ENCODE peak calls at places on chromosomes 1 and 21, in six cellular contexts. U is PC-3, I is PC-9, W is hepatocyte, F is OCI-LY7, P is GM23248. N is an unnamed sample. For H3K9me2, the result is how much of the 10 kb centered on the place peaks cover.

GRCh38 chr1:12078938-12079861 is 16.1 kb downstream of the TNFRSF8 start:
- DNase-seq in U (peak), I (no peak), W (peak), F (peak), P (peak), N (peak)

GRCh38 chr1:84887261-84887934 is 5.6 kb downstream of the LPAR3 start:
- DNase-seq in U (peak), I (peak), W (no peak), F (no peak), P (peak), N (no peak)

GRCh38 chr1:110490791-110491451 is 28.1 kb downstream of the KCNA10 start:
- DNase-seq in U (no peak), I (no peak), W (no peak), F (no peak), P (no peak), N (no peak)

GRCh38 chr1:119139393-119139792 is 1.1 kb downstream of the WARS2 start:
- DNase-seq in U (no peak), I (no peak), W (peak), F (peak), P (no peak), N (peak)

GRCh38 chr1:217453816-217454215 is 177.1 kb downstream of the GPATCH2 start:
- DNase-seq in U (no peak), I (no peak), W (no peak), F (no peak), P (no peak), N (peak)

GRCh38 chr1:8751984-8752383 is 65.5 kb downstream of the RERE start:
- DNase-seq in U (no peak), I (no peak), W (no peak), F (no peak), P (no peak), N (no peak)

GRCh38 chr1:211639500-211640361 is 35.7 kb downstream of the NEK2 start:
- DNase-seq in U (peak), I (peak), W (peak), F (no peak), P (peak), N (no peak)

GRCh38 chr21:42503711-42504110 is 7.7 kb upstream of the RSPH1 start:
- DNase-seq in U (no peak), I (no peak), W (no peak), F (no peak), P (no peak), N (no peak)

GRCh38 chr1:231879296-231879695 is 252.7 kb downstream of the DISC1 start:
- DNase-seq in U (no peak), I (no peak), W (no peak), F (no peak), P (no peak), N (no peak)

GRCh38 chr1:246794261-246795093 is 70.3 kb downstream of the SCCPDH start:
- DNase-seq in U (peak), I (peak), W (no peak), F (no peak), P (peak), N (no peak)

GRCh38 chr1:37763791-37764741 is 854 bp downstream of the EPHA10 start:
- DNase-seq in U (no peak), I (no peak), W (peak), F (peak), P (peak), N (peak)

GRCh38 chr1:51518033-51518729 is 885 bp downstream of the EPS15 start:
- DNase-seq in U (peak), I (peak), W (peak), F (peak), P (peak), N (peak)

GRCh38 chr1:6124746-6125365 is 55.3 kb downstream of the CHD5 start:
- DNase-seq in U (no peak), I (no peak), W (no peak), F (no peak), P (no peak), N (no peak)

GRCh38 chr1:87473203-87473661 is 144.6 kb downstream of the LMO4 start:
- DNase-seq in U (peak), I (peak), W (peak), F (no peak), P (peak), N (peak)

GRCh38 chr1:76868916-76869315 is 1.6 kb downstream of the ST6GALNAC5 start:
- DNase-seq in U (no peak), I (no peak), W (peak), F (no peak), P (peak), N (peak)

GRCh38 chr1:11067716-11068495 is 8.1 kb upstream of the SRM start:
- DNase-seq in U (no peak), I (no peak), W (no peak), F (no peak), P (no peak), N (no peak)

GRCh38 chr1:26677306-26678115 is 18.3 kb upstream of the ARID1A start:
- DNase-seq in U (peak), I (peak), W (peak), F (peak), P (peak), N (peak)

GRCh38 chr1:22157359-22157966 is 14.6 kb upstream of the WNT4 start:
- DNase-seq in U (no peak), I (no peak), W (no peak), F (no peak), P (no peak), N (no peak)

GRCh38 chr1:22154626-22155025 is 11.7 kb upstream of the WNT4 start:
- DNase-seq in U (no peak), I (no peak), W (no peak), F (no peak), P (no peak), N (no peak)

GRCh38 chr1:22153653-22154052 is 10.8 kb upstream of the WNT4 start:
- DNase-seq in U (no peak), I (no peak), W (no peak), F (no peak), P (no peak), N (no peak)

GRCh38 chr1:22154063-22154462 is 11.2 kb upstream of the WNT4 start:
- DNase-seq in U (no peak), I (no peak), W (no peak), F (no peak), P (no peak), N (no peak)

GRCh38 chr1:22155517-22155916 is 12.6 kb upstream of the WNT4 start:
- DNase-seq in U (no peak), I (no peak), W (no peak), F (no peak), P (no peak), N (no peak)
- H3K9me2 ChIP-seq in U (under half), I (under half), W (under half), F (under half), P (under half), N (under half)

DNA sequence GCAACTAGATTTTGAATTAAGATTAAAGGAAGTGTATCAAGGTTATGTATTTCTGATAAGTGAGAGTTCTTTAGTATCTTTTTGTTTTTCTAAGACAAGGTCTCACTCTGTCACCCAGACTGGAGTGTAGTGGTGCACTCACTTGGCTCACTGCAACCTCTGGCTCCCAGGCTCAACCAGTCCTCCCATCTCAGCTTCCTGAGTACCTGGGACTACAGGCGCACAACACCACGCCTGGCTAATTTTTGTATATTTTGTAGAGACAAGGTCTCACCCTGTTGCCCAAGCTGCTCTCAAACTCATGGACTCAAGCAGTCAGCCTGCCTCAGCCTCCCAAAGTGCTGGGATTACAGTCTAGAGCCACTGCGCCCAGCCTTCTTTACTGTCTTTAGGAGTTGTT is 33.7 kb downstream of the DHX9 start:
- DNase-seq in U (no peak), I (no peak), W (no peak), F (no peak), P (no peak), N (no peak)
- H3K9me2 ChIP-seq in U (under half), I (under half), W (under half), F (under half), P (under half), N (under half)

GRCh38 chr1:233016798-233017197 is 66.4 kb downstream of the NTPCR start:
- DNase-seq in U (no peak), I (no peak), W (no peak), F (no peak), P (no peak), N (no peak)
- H3K9me2 ChIP-seq in U (under half), I (under half), W (under half), F (under half), P (under half), N (under half)

GRCh38 chr1:234019387-234019786 is 114.9 kb downstream of the SLC35F3 start:
- DNase-seq in U (no peak), I (no peak), W (no peak), F (no peak), P (no peak), N (no peak)
- H3K9me2 ChIP-seq in U (under half), I (under half), W (under half), F (under half), P (under half), N (under half)

GRCh38 chr1:205284420-205285144 is 37.0 kb downstream of the NUAK2 start:
- DNase-seq in U (peak), I (peak), W (peak), F (peak), P (peak), N (peak)

GRCh38 chr1:205286335-205286950 is 35.1 kb downstream of the NUAK2 start:
- DNase-seq in U (peak), I (no peak), W (no peak), F (peak), P (no peak), N (no peak)

GRCh38 chr1:205285391-205286101 is 36.0 kb downstream of the NUAK2 start:
- DNase-seq in U (no peak), I (no peak), W (no peak), F (peak), P (peak), N (no peak)

GRCh38 chr1:205287723-205288122 is 33.8 kb downstream of the NUAK2 start:
- DNase-seq in U (no peak), I (no peak), W (no peak), F (no peak), P (no peak), N (no peak)

DNA sequence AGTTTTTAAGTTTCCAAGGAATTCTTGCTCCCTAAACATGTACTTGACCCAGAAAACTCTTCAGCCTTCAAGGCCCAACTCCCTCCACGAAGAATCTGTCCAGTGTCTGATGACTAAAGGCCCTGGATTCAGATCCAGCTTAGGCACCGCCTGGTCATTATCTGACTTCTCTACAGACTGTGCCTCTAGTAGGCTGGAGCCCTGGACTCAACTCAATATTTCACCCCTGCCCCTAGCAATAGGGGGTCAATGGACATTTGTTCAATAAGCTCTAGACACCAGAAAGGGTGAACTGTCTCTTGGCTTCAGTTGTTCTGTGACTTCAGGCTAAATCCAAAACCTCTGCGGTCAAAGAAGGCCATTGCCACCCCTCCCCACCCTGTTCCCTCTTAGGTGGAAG is 34.5 kb downstream of the NUAK2 start:
- DNase-seq in U (no peak), I (no peak), W (no peak), F (no peak), P (peak), N (no peak)
- H3K9me2 ChIP-seq in U (under half), I (under half), W (under half), F (under half), P (under half), N (under half)

GRCh38 chr1:46132529-46133180 is at the start of gene PIK3R3:
- DNase-seq in U (peak), I (peak), W (peak), F (peak), P (peak), N (peak)

GRCh38 chr1:46130144-46130543 is 2.3 kb downstream of the PIK3R3 start:
- DNase-seq in U (peak), I (no peak), W (no peak), F (peak), P (no peak), N (no peak)

GRCh38 chr1:46131727-46132528 is 501 bp downstream of the PIK3R3 start:
- DNase-seq in U (peak), I (no peak), W (peak), F (peak), P (peak), N (peak)

GRCh38 chr1:46133181-46133658 is 791 bp upstream of the PIK3R3 start:
- DNase-seq in U (no peak), I (no peak), W (no peak), F (peak), P (no peak), N (no peak)

GRCh38 chr1:46131093-46131492 is 1.3 kb downstream of the PIK3R3 start:
- DNase-seq in U (peak), I (no peak), W (no peak), F (no peak), P (peak), N (peak)
- H3K9me2 ChIP-seq in U (under half), I (under half), W (under half), F (under half), P (under half), N (under half)

DNA sequence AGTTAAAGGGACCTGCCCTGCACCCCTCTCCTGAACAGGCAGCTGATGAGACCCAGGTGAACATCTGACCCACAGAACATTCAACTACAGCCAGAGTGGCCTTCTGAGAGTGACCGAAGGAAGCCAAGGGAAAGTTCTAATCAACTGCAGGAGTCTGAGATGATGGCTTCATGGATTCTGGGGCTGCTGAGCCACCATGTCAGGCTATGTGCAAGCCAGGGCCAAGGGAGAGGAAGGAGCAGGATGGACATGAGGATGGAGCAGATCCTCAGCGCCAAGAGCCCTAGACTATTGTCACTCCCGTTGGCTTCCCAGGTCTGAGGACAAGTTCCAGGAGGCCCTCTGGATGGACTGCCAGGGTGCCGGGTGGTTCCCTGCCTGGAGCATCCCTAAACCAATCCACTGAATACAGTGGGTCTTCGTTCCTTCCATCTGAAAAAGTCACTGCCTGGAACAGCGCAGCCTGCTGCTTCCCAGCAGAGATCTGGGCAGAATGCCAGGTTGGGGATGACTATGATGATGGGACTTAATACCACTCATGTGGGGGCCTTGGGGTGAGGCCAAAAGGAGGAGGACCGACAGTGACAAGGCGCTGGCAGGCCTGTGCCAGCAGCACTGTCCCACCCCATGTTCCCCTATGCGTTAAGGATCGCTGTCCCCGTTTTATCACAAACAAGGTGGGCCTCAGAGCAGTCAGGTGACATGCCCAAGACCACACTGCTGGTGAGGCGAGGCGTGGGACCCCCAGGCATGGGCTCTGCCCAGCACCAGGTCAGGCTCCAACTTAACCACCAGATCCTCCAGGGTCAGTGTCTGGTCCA is 19.8 kb downstream of the SPOCD1 start:
- DNase-seq in U (peak), I (no peak), W (peak), F (no peak), P (peak), N (no peak)
- H3K9me2 ChIP-seq in U (under half), I (under half), W (under half), F (under half), P (under half), N (under half)